ENCODE peak calls at places on chromosomes 4 and X, in six cellular contexts. S, P, X, N, I and C are unnamed samples.

GRCh38 chrX:118548831-118549230 is 53.2 kb downstream of the DOCK11 start:
- DNase-seq in N (no peak), X (no peak), I (no peak), P (no peak), S (no peak), C (no peak)

GRCh38 chr4:140157341-140157740 is 3.4 kb upstream of the MAML3 start:
- DNase-seq in I (no peak), X (no peak), P (no peak), S (no peak), N (no peak), C (no peak)

GRCh38 chr4:42690537-42690936 is 33.6 kb upstream of the ATP8A1 start:
- DNase-seq in X (no peak), I (no peak), N (no peak), S (no peak), P (no peak), C (no peak)

GRCh38 chr4:8182858-8183725 is 16.0 kb upstream of the SH3TC1 start:
- DNase-seq in N (peak; percentile 95), S (peak; percentile 83), P (no peak), X (no peak), I (peak; percentile 86), C (no peak)

GRCh38 chr4:30619679-30620078 is 100.5 kb upstream of the PCDH7 start:
- DNase-seq in X (no peak), I (no peak), P (no peak), N (no peak), S (peak; percentile 32), C (no peak)

GRCh38 chr4:184845367-184846011 is 19.7 kb upstream of the ACSL1 start:
- DNase-seq in S (peak; percentile 72), I (peak; percentile 32), N (peak; percentile 64), X (no peak), P (no peak), C (no peak)

GRCh38 chrX:133185938-133186337 is 32.2 kb downstream of the TFDP3 start:
- DNase-seq in N (no peak), X (no peak), S (no peak), I (no peak), P (no peak), C (no peak)

GRCh38 chrX:45755719-45756118 is 555.0 kb upstream of the DIPK2B start:
- DNase-seq in I (no peak), N (no peak), X (no peak), S (no peak), P (no peak), C (no peak)

GRCh38 chrX:153499876-153500275 is 5.1 kb downstream of the BGN start:
- DNase-seq in N (no peak), S (no peak), X (no peak), P (no peak), I (no peak), C (no peak)

GRCh38 chr4:71322425-71322824 is 16.4 kb upstream of the SLC4A4 start:
- DNase-seq in N (no peak), S (peak; percentile 52), X (no peak), I (no peak), P (no peak), C (no peak)

GRCh38 chr4:26074672-26075071 is 160.7 kb downstream of the SMIM20 start:
- DNase-seq in X (peak; percentile 80), P (no peak), I (no peak), N (no peak), S (no peak), C (no peak)

GRCh38 chr4:31411606-31412005 is 691.4 kb downstream of the PCDH7 start:
- DNase-seq in S (peak; percentile 4), P (no peak), N (peak; percentile 4), X (no peak), I (no peak), C (no peak)

GRCh38 chr4:28481565-28481964 is 1620.9 kb downstream of the STIM2 start:
- DNase-seq in P (no peak), X (no peak), N (no peak), S (no peak), I (no peak), C (no peak)

GRCh38 chr4:112063260-112063659 is 82.0 kb upstream of the FAM241A start:
- DNase-seq in P (no peak), N (no peak), S (no peak), X (no peak), I (no peak), C (no peak)

GRCh38 chr4:124188601-124189000 is 523.9 kb downstream of the ANKRD50 start:
- DNase-seq in N (no peak), I (no peak), X (no peak), P (no peak), S (no peak), C (no peak)